ENCODE peak calls at places on chromosomes 4 and X, in four cellular contexts. N is pancreas, Y is mesendoderm, Q is Kasumi-1. E is an unnamed sample.
A peak's percentile ranks its signal among the peaks of the same experiment; 100 is the strongest.

GRCh38 chr4:109046549-109047171 is 255.8 kb downstream of the COL25A1 start:
- DNase-seq in Q (no peak), Y (no peak), N (no peak), E (no peak)

GRCh38 chr4:109332926-109333464 is 30.5 kb upstream of the COL25A1 start:
- DNase-seq in Y (peak; percentile 74), Q (no peak), N (no peak), E (no peak)

GRCh38 chrX:38987135-38987780 is 186.0 kb downstream of the MID1IP1 start:
- DNase-seq in Q (no peak), Y (no peak), N (no peak), E (no peak)

GRCh38 chr4:134388351-134388750 is 186.8 kb upstream of the PABPC4L start:
- DNase-seq in N (no peak), Y (peak; percentile 25), Q (no peak), E (no peak)

GRCh38 chr4:121237069-121237399 is 72.9 kb upstream of the TNIP3 start:
- DNase-seq in Y (no peak), Q (no peak), N (no peak), E (no peak)

GRCh38 chr4:102299708-102300107 is 45.6 kb downstream of the SLC39A8 start:
- DNase-seq in N (no peak), Q (peak; percentile 59), Y (peak; percentile 96), E (no peak)

GRCh38 chrX:77446029-77446585 is 1.1 kb upstream of the FGF16 start:
- DNase-seq in Q (peak; percentile 29), Y (peak; percentile 38), N (no peak), E (no peak)

GRCh38 chrX:1526565-1526964 is 10.4 kb downstream of the P2RY8 start:
- DNase-seq in N (no peak), Y (no peak), Q (no peak), E (no peak)

GRCh38 chr4:139223682-139224317 is 46.8 kb upstream of the ELF2 start:
- DNase-seq in Q (peak; percentile 66), Y (no peak), N (no peak), E (peak; percentile 66)

GRCh38 chr4:53682196-53682595 is 90.9 kb upstream of the LNX1 start:
- DNase-seq in Q (no peak), N (no peak), Y (no peak), E (no peak)

GRCh38 chrX:46758163-46758955 is 559 bp downstream of the SLC9A7 start:
- DNase-seq in Q (no peak), Y (no peak), N (peak; percentile 24), E (no peak)

GRCh38 chr4:170227928-170228327 is 138.2 kb upstream of the AADAT start:
- DNase-seq in Q (no peak), N (no peak), Y (peak; percentile 70), E (no peak)

GRCh38 chr4:2442175-2442993 is 23.6 kb downstream of the CFAP99 start:
- DNase-seq in Y (peak; percentile 46), N (no peak), Q (no peak), E (no peak)

GRCh38 chrX:48025561-48025960 is 18.8 kb downstream of the SPACA5 start:
- DNase-seq in Q (peak; percentile 60), N (no peak), Y (peak; percentile 72), E (no peak)

GRCh38 chrX:124030520-124030919 is 69.0 kb downstream of the STAG2 start:
- DNase-seq in Q (no peak), Y (no peak), N (no peak), E (no peak)

GRCh38 chr4:71231073-71231752 is 107.6 kb upstream of the SLC4A4 start:
- DNase-seq in N (peak; percentile 78), Q (no peak), Y (no peak), E (no peak)

GRCh38 chr4:16897991-16898827 is at the start of gene LDB2:
- DNase-seq in Q (no peak), N (peak; percentile 31), Y (peak; percentile 97), E (no peak)

GRCh38 chr4:102678107-102678506 is 82.7 kb downstream of the MANBA start:
- DNase-seq in N (no peak), Q (no peak), Y (peak; percentile 45), E (no peak)

GRCh38 chr4:100258675-100259074 is 68.4 kb upstream of the DDIT4L start:
- DNase-seq in Y (no peak), Q (no peak), N (no peak), E (no peak)

GRCh38 chr4:104128031-104128849 is 366.5 kb downstream of the CXXC4 start:
- DNase-seq in Q (no peak), Y (no peak), N (no peak), E (no peak)

GRCh38 chrX:133574716-133575115 is 159.4 kb upstream of the GPC4 start:
- DNase-seq in N (no peak), Q (no peak), Y (no peak), E (no peak)

GRCh38 chr4:83285022-83285387 is 407 bp upstream of the COQ2 start:
- DNase-seq in Q (peak; percentile 70), N (no peak), Y (peak; percentile 19), E (no peak)

GRCh38 chr4:103429283-103429682 is 231.1 kb upstream of the CENPE start:
- DNase-seq in Y (peak; percentile 81), N (no peak), Q (no peak), E (no peak)

GRCh38 chr4:1488357-1488756 is 82.1 kb upstream of the NKX1-1 start:
- DNase-seq in N (no peak), Q (no peak), Y (no peak), E (no peak)

GRCh38 chr4:72314869-72315268 is 254.2 kb downstream of the ADAMTS3 start:
- DNase-seq in Q (no peak), Y (no peak), N (no peak), E (no peak)

GRCh38 chr4:112515278-112516075 is 503 bp downstream of the NEUROG2 start:
- DNase-seq in Y (peak; percentile 60), Q (peak; percentile 52), N (no peak), E (no peak)

GRCh38 chrX:154546354-154547244 is at the start of gene G6PD:
- DNase-seq in Y (peak; percentile 68), Q (no peak), N (no peak), E (no peak)

GRCh38 chrX:78886550-78886949 is 58.6 kb upstream of the P2RY10 start:
- DNase-seq in N (no peak), Q (peak; percentile 43), Y (peak; percentile 7), E (no peak)

GRCh38 chrX:39167791-39168190 is 366.5 kb downstream of the MID1IP1 start:
- DNase-seq in Y (no peak), Q (no peak), N (no peak), E (no peak)

E was measured in epithelial cell of prostate.